ENCODE peak calls at places on chromosome 5, in eight cellular contexts. One of them, this sample, is unnamed.

GRCh38 chr5:172733179-172733973 is 37.6 kb downstream of the DUSP1 start:
- DNase-seq in IMR-90: peak; percentile 90
- DNase-seq in endothelial cell: no peak
- DNase-seq in natural killer cell: no peak
- DNase-seq in WTC11: no peak
- DNase-seq in H9: no peak
- DNase-seq in CD4-positive, alpha-beta T cell: no peak
- DNase-seq in colonic mucosa: peak; percentile 72
- DNase-seq in this sample: no peak

GRCh38 chr5:72188176-72188575 is 80.9 kb downstream of the MAP1B start:
- DNase-seq in WTC11: no peak
- DNase-seq in CD4-positive, alpha-beta T cell: no peak
- DNase-seq in endothelial cell: no peak
- DNase-seq in natural killer cell: no peak
- DNase-seq in colonic mucosa: no peak
- DNase-seq in H9: no peak
- DNase-seq in IMR-90: no peak
- DNase-seq in this sample: no peak

GRCh38 chr5:79806741-79807140 is 117.1 kb downstream of the CMYA5 start:
- DNase-seq in endothelial cell: no peak
- DNase-seq in natural killer cell: no peak
- DNase-seq in WTC11: no peak
- DNase-seq in H9: no peak
- DNase-seq in colonic mucosa: no peak
- DNase-seq in IMR-90: no peak
- DNase-seq in CD4-positive, alpha-beta T cell: no peak
- DNase-seq in this sample: no peak

GRCh38 chr5:14298126-14298847 is 155.1 kb downstream of the TRIO start:
- DNase-seq in WTC11: no peak
- DNase-seq in CD4-positive, alpha-beta T cell: no peak
- DNase-seq in H9: no peak
- DNase-seq in natural killer cell: no peak
- DNase-seq in IMR-90: peak; percentile 48
- DNase-seq in endothelial cell: no peak
- DNase-seq in colonic mucosa: no peak
- DNase-seq in this sample: no peak

GRCh38 chr5:145479271-145479670 is 355.9 kb downstream of the PRELID2 start:
- DNase-seq in IMR-90: no peak
- DNase-seq in natural killer cell: no peak
- DNase-seq in WTC11: no peak
- DNase-seq in CD4-positive, alpha-beta T cell: no peak
- DNase-seq in H9: no peak
- DNase-seq in endothelial cell: no peak
- DNase-seq in colonic mucosa: no peak
- DNase-seq in this sample: no peak

GRCh38 chr5:76855961-76856360 is 6.1 kb downstream of the S100Z start:
- DNase-seq in H9: no peak
- DNase-seq in WTC11: no peak
- DNase-seq in IMR-90: no peak
- DNase-seq in CD4-positive, alpha-beta T cell: no peak
- DNase-seq in colonic mucosa: no peak
- DNase-seq in endothelial cell: no peak
- DNase-seq in natural killer cell: no peak
- DNase-seq in this sample: no peak

GRCh38 chr5:170534941-170535340 is 31.1 kb downstream of the KCNIP1 start:
- DNase-seq in colonic mucosa: no peak
- DNase-seq in IMR-90: no peak
- DNase-seq in H9: no peak
- DNase-seq in WTC11: no peak
- DNase-seq in endothelial cell: no peak
- DNase-seq in CD4-positive, alpha-beta T cell: no peak
- DNase-seq in natural killer cell: no peak
- DNase-seq in this sample: no peak

GRCh38 chr5:10578869-10579268 is 15.0 kb downstream of the ANKRD33B start:
- DNase-seq in colonic mucosa: no peak
- DNase-seq in CD4-positive, alpha-beta T cell: no peak
- DNase-seq in IMR-90: no peak
- DNase-seq in natural killer cell: peak; percentile 1
- DNase-seq in WTC11: no peak
- DNase-seq in endothelial cell: no peak
- DNase-seq in H9: no peak
- DNase-seq in this sample: no peak

GRCh38 chr5:73028991-73029540 is 73.2 kb downstream of the FCHO2 start:
- DNase-seq in natural killer cell: no peak
- DNase-seq in IMR-90: peak; percentile 85
- DNase-seq in WTC11: no peak
- DNase-seq in colonic mucosa: no peak
- DNase-seq in CD4-positive, alpha-beta T cell: no peak
- DNase-seq in H9: no peak
- DNase-seq in endothelial cell: no peak
- DNase-seq in this sample: no peak

GRCh38 chr5:40717281-40717680 is 37.6 kb downstream of the PTGER4 start:
- DNase-seq in IMR-90: peak; percentile 74
- DNase-seq in CD4-positive, alpha-beta T cell: no peak
- DNase-seq in endothelial cell: no peak
- DNase-seq in colonic mucosa: no peak
- DNase-seq in H9: no peak
- DNase-seq in WTC11: no peak
- DNase-seq in natural killer cell: no peak
- DNase-seq in this sample: no peak

GRCh38 chr5:135979510-135979909 is 24.7 kb upstream of the LECT2 start:
- DNase-seq in natural killer cell: no peak
- DNase-seq in endothelial cell: no peak
- DNase-seq in WTC11: no peak
- DNase-seq in IMR-90: peak; percentile 93
- DNase-seq in colonic mucosa: no peak
- DNase-seq in H9: no peak
- DNase-seq in CD4-positive, alpha-beta T cell: no peak
- DNase-seq in this sample: no peak

GRCh38 chr5:172506921-172507320 is 52.6 kb upstream of the SH3PXD2B start:
- DNase-seq in natural killer cell: no peak
- DNase-seq in endothelial cell: no peak
- DNase-seq in CD4-positive, alpha-beta T cell: no peak
- DNase-seq in IMR-90: no peak
- DNase-seq in colonic mucosa: no peak
- DNase-seq in WTC11: no peak
- DNase-seq in H9: peak; percentile 8
- DNase-seq in this sample: no peak

GRCh38 chr5:169521366-169521983 is 62.1 kb upstream of the SPDL1 start:
- DNase-seq in colonic mucosa: no peak
- DNase-seq in WTC11: no peak
- DNase-seq in CD4-positive, alpha-beta T cell: no peak
- DNase-seq in natural killer cell: no peak
- DNase-seq in IMR-90: no peak
- DNase-seq in H9: no peak
- DNase-seq in endothelial cell: no peak
- DNase-seq in this sample: no peak

GRCh38 chr5:174307031-174307408 is 261.5 kb downstream of the NSG2 start:
- DNase-seq in H9: peak; percentile 27
- DNase-seq in colonic mucosa: no peak
- DNase-seq in IMR-90: no peak
- DNase-seq in CD4-positive, alpha-beta T cell: no peak
- DNase-seq in endothelial cell: no peak
- DNase-seq in natural killer cell: no peak
- DNase-seq in WTC11: no peak
- DNase-seq in this sample: no peak

GRCh38 chr5:55232985-55233928 is at the start of gene CCNO:
- DNase-seq in WTC11: peak; percentile 84
- DNase-seq in natural killer cell: peak; percentile 29
- DNase-seq in IMR-90: peak; percentile 66
- DNase-seq in H9: peak; percentile 89
- DNase-seq in endothelial cell: peak; percentile 64
- DNase-seq in CD4-positive, alpha-beta T cell: peak; percentile 57
- DNase-seq in colonic mucosa: peak; percentile 82
- DNase-seq in this sample: no peak

GRCh38 chr5:143023447-143024096 is 253.4 kb downstream of the ARHGAP26 start:
- DNase-seq in colonic mucosa: no peak
- DNase-seq in IMR-90: peak; percentile 68
- DNase-seq in WTC11: no peak
- DNase-seq in natural killer cell: no peak
- DNase-seq in CD4-positive, alpha-beta T cell: no peak
- DNase-seq in H9: no peak
- DNase-seq in endothelial cell: no peak
- DNase-seq in this sample: no peak

GRCh38 chr5:163509288-163510040 is 4.0 kb downstream of the MAT2B start:
- DNase-seq in WTC11: no peak
- DNase-seq in colonic mucosa: peak; percentile 52
- DNase-seq in endothelial cell: no peak
- DNase-seq in natural killer cell: no peak
- DNase-seq in H9: no peak
- DNase-seq in CD4-positive, alpha-beta T cell: no peak
- DNase-seq in IMR-90: peak; percentile 71
- DNase-seq in this sample: no peak

GRCh38 chr5:77101298-77101697 is 14.2 kb upstream of the ZBED3 start:
- DNase-seq in natural killer cell: no peak
- DNase-seq in IMR-90: peak; percentile 71
- DNase-seq in endothelial cell: no peak
- DNase-seq in CD4-positive, alpha-beta T cell: no peak
- DNase-seq in WTC11: no peak
- DNase-seq in H9: no peak
- DNase-seq in colonic mucosa: no peak
- DNase-seq in this sample: no peak

GRCh38 chr5:9467199-9468069 is 78.4 kb downstream of the SEMA5A start:
- DNase-seq in IMR-90: no peak
- DNase-seq in natural killer cell: no peak
- DNase-seq in H9: no peak
- DNase-seq in CD4-positive, alpha-beta T cell: no peak
- DNase-seq in endothelial cell: no peak
- DNase-seq in colonic mucosa: no peak
- DNase-seq in WTC11: no peak
- DNase-seq in this sample: no peak

GRCh38 chr5:136057401-136057951 is 28.7 kb downstream of the TGFBI start:
- DNase-seq in IMR-90: peak; percentile 84
- DNase-seq in natural killer cell: no peak
- DNase-seq in endothelial cell: no peak
- DNase-seq in H9: no peak
- DNase-seq in WTC11: no peak
- DNase-seq in colonic mucosa: no peak
- DNase-seq in CD4-positive, alpha-beta T cell: no peak
- DNase-seq in this sample: no peak

GRCh38 chr5:132013711-132014110 is 2.3 kb upstream of the ACSL6 start:
- DNase-seq in colonic mucosa: peak; percentile 14
- DNase-seq in IMR-90: no peak
- DNase-seq in natural killer cell: peak; percentile 12
- DNase-seq in WTC11: no peak
- DNase-seq in H9: peak; percentile 8
- DNase-seq in endothelial cell: peak; percentile 1
- DNase-seq in CD4-positive, alpha-beta T cell: peak; percentile 23
- DNase-seq in this sample: no peak

GRCh38 chr5:38420691-38421395 is 135.6 kb downstream of the LIFR start:
- DNase-seq in H9: peak; percentile 56
- DNase-seq in CD4-positive, alpha-beta T cell: no peak
- DNase-seq in IMR-90: peak; percentile 69
- DNase-seq in endothelial cell: peak; percentile 63
- DNase-seq in colonic mucosa: peak; percentile 53
- DNase-seq in natural killer cell: no peak
- DNase-seq in WTC11: peak; percentile 54
- DNase-seq in this sample: peak; percentile 31

GRCh38 chr5:137370511-137371071 is 128.5 kb downstream of the SPOCK1 start:
- DNase-seq in natural killer cell: no peak
- DNase-seq in IMR-90: no peak
- DNase-seq in colonic mucosa: no peak
- DNase-seq in H9: no peak
- DNase-seq in WTC11: no peak
- DNase-seq in CD4-positive, alpha-beta T cell: no peak
- DNase-seq in endothelial cell: no peak
- DNase-seq in this sample: no peak

GRCh38 chr5:121841900-121842299 is 9.8 kb upstream of the FTMT start:
- DNase-seq in endothelial cell: no peak
- DNase-seq in colonic mucosa: no peak
- DNase-seq in H9: no peak
- DNase-seq in IMR-90: no peak
- DNase-seq in natural killer cell: no peak
- DNase-seq in CD4-positive, alpha-beta T cell: no peak
- DNase-seq in WTC11: no peak
- DNase-seq in this sample: no peak

GRCh38 chr5:132751444-132751843 is 4.2 kb downstream of the CCNI2 start:
- DNase-seq in colonic mucosa: no peak
- DNase-seq in IMR-90: peak; percentile 69
- DNase-seq in endothelial cell: no peak
- DNase-seq in WTC11: no peak
- DNase-seq in natural killer cell: no peak
- DNase-seq in CD4-positive, alpha-beta T cell: no peak
- DNase-seq in H9: no peak
- DNase-seq in this sample: no peak

GRCh38 chr5:178538624-178539344 is 51.4 kb downstream of the COL23A1 start:
- DNase-seq in endothelial cell: no peak
- DNase-seq in IMR-90: no peak
- DNase-seq in CD4-positive, alpha-beta T cell: no peak
- DNase-seq in natural killer cell: no peak
- DNase-seq in colonic mucosa: no peak
- DNase-seq in H9: no peak
- DNase-seq in WTC11: no peak
- DNase-seq in this sample: no peak
- TF ChIP-seq CTCF in endothelial cell: no peak
- TF ChIP-seq CTCF in IMR-90: no peak
- TF ChIP-seq CTCF in CD4-positive, alpha-beta T cell: no peak
- TF ChIP-seq CTCF in natural killer cell: no peak
- TF ChIP-seq CTCF in colonic mucosa: no peak
- TF ChIP-seq CTCF in H9: no peak
- TF ChIP-seq CTCF in WTC11: no peak
- TF ChIP-seq CTCF in this sample: no peak

GRCh38 chr5:140881889-140882590 is at the start of gene PCDHA13:
- DNase-seq in natural killer cell: no peak
- DNase-seq in IMR-90: no peak
- DNase-seq in CD4-positive, alpha-beta T cell: no peak
- DNase-seq in endothelial cell: peak; percentile 20
- DNase-seq in H9: peak; percentile 38
- DNase-seq in WTC11: no peak
- DNase-seq in colonic mucosa: no peak
- DNase-seq in this sample: no peak
- TF ChIP-seq CTCF in natural killer cell: no peak
- TF ChIP-seq CTCF in IMR-90: no peak
- TF ChIP-seq CTCF in CD4-positive, alpha-beta T cell: no peak
- TF ChIP-seq CTCF in endothelial cell: no peak
- TF ChIP-seq CTCF in H9: no peak
- TF ChIP-seq CTCF in WTC11: peak; percentile 37
- TF ChIP-seq CTCF in colonic mucosa: no peak
- TF ChIP-seq CTCF in this sample: no peak

GRCh38 chr5:141359790-141360426 is at the start of gene PCDHGB2:
- DNase-seq in CD4-positive, alpha-beta T cell: no peak
- DNase-seq in IMR-90: peak; percentile 64
- DNase-seq in WTC11: peak; percentile 46
- DNase-seq in H9: peak; percentile 50
- DNase-seq in colonic mucosa: no peak
- DNase-seq in natural killer cell: no peak
- DNase-seq in endothelial cell: peak; percentile 26
- DNase-seq in this sample: no peak
- TF ChIP-seq CTCF in CD4-positive, alpha-beta T cell: no peak
- TF ChIP-seq CTCF in IMR-90: peak; percentile 48
- TF ChIP-seq CTCF in WTC11: peak; percentile 65
- TF ChIP-seq CTCF in H9: peak; percentile 75
- TF ChIP-seq CTCF in colonic mucosa: no peak
- TF ChIP-seq CTCF in natural killer cell: peak; percentile 36
- TF ChIP-seq CTCF in endothelial cell: peak; percentile 63
- TF ChIP-seq CTCF in this sample: no peak

DNA sequence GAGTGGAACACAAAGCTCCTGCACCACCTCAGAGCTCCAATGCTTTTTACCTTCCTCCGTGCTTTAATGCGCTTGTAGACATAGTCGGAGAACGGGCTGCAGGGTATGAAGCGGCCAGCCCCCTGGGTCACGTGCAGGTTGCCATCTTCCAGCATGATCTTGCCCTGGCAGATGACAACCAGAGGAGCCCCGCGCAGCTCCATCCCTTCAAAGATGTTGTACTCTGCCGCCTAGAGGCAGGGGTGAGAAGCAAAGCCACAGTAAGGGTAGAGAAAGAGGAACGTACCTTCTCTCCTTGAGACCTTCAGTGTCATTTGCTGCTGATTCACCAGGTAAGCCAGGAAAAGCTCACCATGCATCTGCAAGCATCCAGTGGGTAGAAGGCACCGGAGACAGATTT is 112.3 kb downstream of the DPYSL3 start:
- DNase-seq in colonic mucosa: no peak
- DNase-seq in CD4-positive, alpha-beta T cell: no peak
- DNase-seq in natural killer cell: no peak
- DNase-seq in WTC11: peak; percentile 45
- DNase-seq in H9: peak; percentile 60
- DNase-seq in IMR-90: no peak
- DNase-seq in endothelial cell: no peak
- DNase-seq in this sample: no peak
- TF ChIP-seq CTCF in colonic mucosa: no peak
- TF ChIP-seq CTCF in CD4-positive, alpha-beta T cell: no peak
- TF ChIP-seq CTCF in natural killer cell: no peak
- TF ChIP-seq CTCF in WTC11: no peak
- TF ChIP-seq CTCF in H9: peak; percentile 65
- TF ChIP-seq CTCF in IMR-90: no peak
- TF ChIP-seq CTCF in endothelial cell: no peak
- TF ChIP-seq CTCF in this sample: no peak

This sample was measured in D721Med.